ENCODE peak calls at places on chromosomes 6 and 20, in five cellular contexts. One of them, this sample, is unnamed.

GRCh38 chr6:151553416-151554158 is 59.8 kb downstream of the CCDC170 start:
- DNase-seq in fibroblast of gingiva: no peak
- DNase-seq in NCI-H1105: no peak
- DNase-seq in NCI-H2107: no peak
- DNase-seq in stomach: no peak
- DNase-seq in this sample: no peak

GRCh38 chr20:8853805-8854338 is 215.0 kb upstream of the PLCB4 start:
- DNase-seq in NCI-H2107: peak
- DNase-seq in fibroblast of gingiva: peak
- DNase-seq in stomach: no peak
- DNase-seq in NCI-H1105: peak
- DNase-seq in this sample: peak

GRCh38 chr6:11616200-11616611 is 78.7 kb downstream of the TMEM170B start:
- DNase-seq in NCI-H2107: no peak
- DNase-seq in fibroblast of gingiva: peak
- DNase-seq in stomach: no peak
- DNase-seq in NCI-H1105: no peak
- DNase-seq in this sample: no peak

GRCh38 chr6:3403244-3404154 is 53.4 kb downstream of the SLC22A23 start:
- DNase-seq in NCI-H1105: peak
- DNase-seq in stomach: peak
- DNase-seq in NCI-H2107: no peak
- DNase-seq in fibroblast of gingiva: no peak
- DNase-seq in this sample: no peak

GRCh38 chr20:44523746-44524145 is 1.9 kb upstream of the SERINC3 start:
- DNase-seq in NCI-H2107: no peak
- DNase-seq in NCI-H1105: no peak
- DNase-seq in fibroblast of gingiva: no peak
- DNase-seq in stomach: no peak
- DNase-seq in this sample: no peak

GRCh38 chr6:167495506-167496391 is 170.9 kb downstream of the TTLL2 start:
- DNase-seq in stomach: no peak
- DNase-seq in fibroblast of gingiva: no peak
- DNase-seq in NCI-H2107: no peak
- DNase-seq in NCI-H1105: no peak
- DNase-seq in this sample: no peak

GRCh38 chr20:51208162-51208561 is 185.3 kb upstream of the KCNG1 start:
- DNase-seq in NCI-H2107: no peak
- DNase-seq in stomach: no peak
- DNase-seq in NCI-H1105: no peak
- DNase-seq in fibroblast of gingiva: no peak
- DNase-seq in this sample: no peak

GRCh38 chr6:100664274-100665040 is 199.7 kb upstream of the SIM1 start:
- DNase-seq in fibroblast of gingiva: peak
- DNase-seq in NCI-H2107: no peak
- DNase-seq in NCI-H1105: no peak
- DNase-seq in stomach: no peak
- DNase-seq in this sample: peak

GRCh38 chr20:9021216-9021615 is 47.7 kb upstream of the PLCB4 start:
- DNase-seq in NCI-H2107: no peak
- DNase-seq in NCI-H1105: no peak
- DNase-seq in stomach: no peak
- DNase-seq in fibroblast of gingiva: no peak
- DNase-seq in this sample: no peak

GRCh38 chr6:44133003-44133931 is 5.9 kb downstream of the TMEM63B start:
- DNase-seq in NCI-H1105: peak
- DNase-seq in stomach: peak
- DNase-seq in fibroblast of gingiva: peak
- DNase-seq in NCI-H2107: no peak
- DNase-seq in this sample: peak

GRCh38 chr6:39521826-39522377 is 199.4 kb upstream of the KCNK16 start:
- DNase-seq in fibroblast of gingiva: no peak
- DNase-seq in stomach: no peak
- DNase-seq in NCI-H1105: no peak
- DNase-seq in NCI-H2107: no peak
- DNase-seq in this sample: no peak

GRCh38 chr6:115896538-115897129 is 164.1 kb downstream of the FRK start:
- DNase-seq in NCI-H2107: no peak
- DNase-seq in stomach: no peak
- DNase-seq in NCI-H1105: peak
- DNase-seq in fibroblast of gingiva: peak
- DNase-seq in this sample: peak

GRCh38 chr20:23585808-23586734 is 17.8 kb upstream of the CST9L start:
- DNase-seq in NCI-H2107: no peak
- DNase-seq in stomach: no peak
- DNase-seq in fibroblast of gingiva: no peak
- DNase-seq in NCI-H1105: no peak
- DNase-seq in this sample: no peak

GRCh38 chr6:105424177-105424783 is 21.4 kb upstream of the PREP start:
- DNase-seq in NCI-H1105: peak
- DNase-seq in stomach: peak
- DNase-seq in NCI-H2107: peak
- DNase-seq in fibroblast of gingiva: peak
- DNase-seq in this sample: peak

GRCh38 chr20:46272389-46273047 is 35.8 kb downstream of the CDH22 start:
- DNase-seq in stomach: no peak
- DNase-seq in fibroblast of gingiva: no peak
- DNase-seq in NCI-H1105: no peak
- DNase-seq in NCI-H2107: no peak
- DNase-seq in this sample: no peak

GRCh38 chr20:33909331-33909921 is 84.3 kb upstream of the RALY start:
- DNase-seq in NCI-H1105: no peak
- DNase-seq in stomach: peak
- DNase-seq in fibroblast of gingiva: peak
- DNase-seq in NCI-H2107: peak
- DNase-seq in this sample: no peak

GRCh38 chr6:157613011-157613522 is 210.0 kb upstream of the SNX9 start:
- DNase-seq in NCI-H1105: no peak
- DNase-seq in fibroblast of gingiva: peak
- DNase-seq in stomach: no peak
- DNase-seq in NCI-H2107: no peak
- DNase-seq in this sample: no peak